ENCODE peak calls at places on chromosomes 7 and 10, in ten cellular contexts. I is HepG2, F is IMR-90, D is cardiac muscle cell, O is Peyer's patch, E is Panc1, H is H1, Z is tibial artery, U is ovary, K is GM23338. B is an unnamed sample. For H3K36me3, the result is how much of the 10 kb centered on the place peaks cover.

GRCh38 chr10:127853868-127854768 is 38.6 kb downstream of the CLRN3 start:
- DNase-seq in I (peak), F (peak), D (peak), O (peak), E (peak), H (peak), Z (no peak), U (peak), K (peak), B (peak)

GRCh38 chr7:96495751-96496216 is 173.9 kb upstream of the SLC25A13 start:
- DNase-seq in I (no peak), F (no peak), D (no peak), O (no peak), E (no peak), H (no peak), Z (no peak), U (no peak), K (peak), B (no peak)

GRCh38 chr10:77774940-77775391 is 137.4 kb upstream of the KCNMA1 start:
- DNase-seq in I (peak), F (peak), D (no peak), O (no peak), E (no peak), H (peak), Z (no peak), U (no peak), K (no peak), B (peak)

GRCh38 chr7:11341285-11341944 is 367.7 kb downstream of the PHF14 start:
- DNase-seq in I (no peak), F (no peak), D (peak), O (no peak), E (no peak), H (no peak), Z (no peak), U (no peak), K (peak), B (no peak)

GRCh38 chr10:110388682-110389052 is 83.9 kb upstream of the SMNDC1 start:
- DNase-seq in I (no peak), F (no peak), D (no peak), O (peak), E (no peak), H (no peak), Z (no peak), U (no peak), K (peak), B (no peak)

GRCh38 chr7:139035588-139036353 is at the start of gene ZC3HAV1L:
- DNase-seq in I (peak), F (peak), D (peak), O (peak), E (no peak), H (peak), Z (peak), U (peak), K (peak), B (peak)

GRCh38 chr7:21912305-21912704 is 33.4 kb downstream of the CDCA7L start:
- DNase-seq in I (no peak), F (peak), D (peak), O (no peak), E (no peak), H (no peak), Z (no peak), U (peak), K (no peak), B (no peak)

GRCh38 chr7:7595451-7595850 is 28.8 kb downstream of the MIOS start:
- DNase-seq in I (peak), F (peak), D (peak), O (no peak), E (peak), H (no peak), Z (no peak), U (no peak), K (no peak), B (no peak)

GRCh38 chr7:80183900-80184685 is 49.5 kb downstream of the GNAI1 start:
- DNase-seq in I (no peak), F (no peak), D (no peak), O (no peak), E (no peak), H (no peak), Z (no peak), U (no peak), K (no peak), B (no peak)

GRCh38 chr7:123499211-123499968 is 35.0 kb downstream of the IQUB start:
- DNase-seq in I (no peak), F (no peak), D (peak), O (no peak), E (no peak), H (no peak), Z (no peak), U (no peak), K (no peak), B (no peak)

GRCh38 chr7:131145770-131146169 is 181.9 kb upstream of the MKLN1 start:
- DNase-seq in I (no peak), F (no peak), D (no peak), O (no peak), E (peak), H (no peak), Z (no peak), U (no peak), K (no peak), B (no peak)

GRCh38 chr7:4638781-4639575 is 43.1 kb upstream of the FOXK1 start:
- DNase-seq in I (no peak), F (no peak), D (no peak), O (no peak), E (no peak), H (no peak), Z (no peak), U (no peak), K (no peak), B (no peak)

GRCh38 chr10:23980054-23980453 is 228.9 kb upstream of the KIAA1217 start:
- DNase-seq in I (no peak), F (no peak), D (no peak), O (no peak), E (no peak), H (no peak), Z (no peak), U (no peak), K (no peak), B (no peak)

GRCh38 chr10:113680172-113681111 is 730 bp downstream of the CASP7 start:
- DNase-seq in I (peak), F (peak), D (peak), O (peak), E (peak), H (no peak), Z (peak), U (peak), K (peak), B (peak)

GRCh38 chr7:12831024-12831423 is 143.6 kb downstream of the ARL4A start:
- DNase-seq in I (no peak), F (no peak), D (no peak), O (no peak), E (no peak), H (no peak), Z (no peak), U (no peak), K (no peak), B (no peak)

GRCh38 chr7:69893915-69894314 is 295.6 kb downstream of the AUTS2 start:
- DNase-seq in I (no peak), F (no peak), D (peak), O (no peak), E (no peak), H (no peak), Z (no peak), U (no peak), K (peak), B (no peak)

GRCh38 chr7:69890081-69890369 is 291.8 kb downstream of the AUTS2 start:
- DNase-seq in I (no peak), F (no peak), D (no peak), O (no peak), E (no peak), H (no peak), Z (no peak), U (no peak), K (no peak), B (no peak)

GRCh38 chr7:69892790-69893189 is 294.5 kb downstream of the AUTS2 start:
- DNase-seq in I (no peak), F (no peak), D (no peak), O (no peak), E (no peak), H (no peak), Z (no peak), U (no peak), K (no peak), B (no peak)

GRCh38 chr7:69889338-69890080 is 291.2 kb downstream of the AUTS2 start:
- DNase-seq in I (no peak), F (no peak), D (no peak), O (no peak), E (no peak), H (no peak), Z (no peak), U (no peak), K (no peak), B (no peak)
- TF ChIP-seq CTCF in I (no peak), F (no peak), D (no peak), O (no peak), E (no peak), H (no peak), Z (no peak), U (no peak), K (no peak), B (no peak)

DNA sequence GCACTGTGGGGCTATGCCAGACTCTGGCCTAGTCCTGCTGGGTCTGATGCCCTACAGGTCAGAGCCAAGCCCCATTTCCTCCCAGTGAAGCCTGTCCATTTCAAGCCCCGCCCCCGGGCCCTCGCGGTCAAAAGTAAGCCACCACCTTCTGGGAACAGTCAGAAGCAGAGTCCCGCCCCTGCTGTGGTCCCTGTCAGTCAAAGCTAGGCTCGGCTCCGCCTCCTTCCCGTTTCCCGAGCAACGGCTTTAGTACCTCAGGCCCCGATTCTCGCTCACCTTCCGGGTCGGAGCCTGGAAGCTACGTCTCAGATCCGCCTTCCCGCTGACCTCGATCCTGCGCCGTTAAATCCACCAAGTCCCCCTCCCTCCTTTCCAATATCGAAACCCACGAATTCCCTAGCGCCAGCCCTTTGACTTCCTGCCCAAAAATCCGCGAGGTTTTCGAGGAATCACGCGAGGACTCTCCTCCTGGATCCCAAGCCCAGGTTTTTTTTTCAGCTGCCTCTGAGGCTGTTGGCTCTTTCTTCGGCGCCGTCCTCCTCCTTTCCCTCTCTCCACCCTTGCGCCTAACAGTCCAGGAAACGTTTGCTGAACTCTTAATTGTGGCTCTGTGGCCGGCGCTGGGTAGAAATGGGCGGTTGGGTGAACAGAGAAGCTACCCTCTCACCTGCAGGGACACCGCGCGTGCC is 11.8 kb downstream of the SFXN3 start:
- DNase-seq in I (peak), F (peak), D (peak), O (peak), E (peak), H (peak), Z (peak), U (peak), K (peak), B (peak)
- H3K4me3 ChIP-seq in I (peak), F (peak), D (peak), O (peak), E (peak), H (peak), Z (peak), U (peak), K (peak), B (peak)

DNA sequence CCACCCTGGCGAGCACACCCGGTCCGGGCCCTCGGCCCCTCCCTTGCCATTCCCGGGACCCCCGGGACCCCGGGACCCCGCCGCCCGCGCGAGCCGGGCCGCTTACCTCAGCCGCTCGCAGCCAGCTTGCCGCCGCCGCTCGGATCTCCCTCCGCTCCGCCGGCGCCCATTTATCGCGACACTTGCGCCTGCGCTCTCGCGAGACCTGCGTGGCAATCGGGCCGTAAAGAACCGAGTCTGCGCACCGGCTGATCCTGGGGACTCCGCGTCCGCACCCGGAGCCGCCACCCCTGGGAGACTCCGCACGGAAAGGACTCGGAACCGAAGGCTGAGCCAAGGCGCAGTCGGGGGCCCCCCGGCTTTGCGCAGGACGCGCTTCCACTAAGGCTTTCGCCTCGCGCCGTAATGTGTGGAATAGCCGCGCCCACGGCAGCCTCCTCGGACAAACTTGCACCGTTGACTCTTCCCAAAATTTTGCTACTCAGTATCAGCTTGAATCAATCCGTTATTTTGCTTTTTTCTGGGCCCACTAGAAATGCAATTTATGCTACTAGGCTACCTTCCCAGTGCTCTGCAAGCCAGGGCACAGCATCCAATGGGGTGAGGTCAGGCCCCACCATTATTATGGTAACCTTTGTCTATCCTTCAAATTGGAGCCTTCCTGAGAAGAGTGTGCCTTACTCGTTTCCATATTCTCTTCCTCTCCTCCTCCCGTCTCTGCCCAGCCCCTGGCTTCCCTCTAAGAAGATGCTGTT is at the start of gene MAD1L1:
- DNase-seq in I (peak), F (peak), D (peak), O (peak), E (peak), H (peak), Z (peak), U (peak), K (peak), B (peak)
- H3K36me3 ChIP-seq in I (under half), F (under half), D (under half), O (under half), E (under half), H (under half), Z (under half), U (under half), K (under half), B (under half)

DNA sequence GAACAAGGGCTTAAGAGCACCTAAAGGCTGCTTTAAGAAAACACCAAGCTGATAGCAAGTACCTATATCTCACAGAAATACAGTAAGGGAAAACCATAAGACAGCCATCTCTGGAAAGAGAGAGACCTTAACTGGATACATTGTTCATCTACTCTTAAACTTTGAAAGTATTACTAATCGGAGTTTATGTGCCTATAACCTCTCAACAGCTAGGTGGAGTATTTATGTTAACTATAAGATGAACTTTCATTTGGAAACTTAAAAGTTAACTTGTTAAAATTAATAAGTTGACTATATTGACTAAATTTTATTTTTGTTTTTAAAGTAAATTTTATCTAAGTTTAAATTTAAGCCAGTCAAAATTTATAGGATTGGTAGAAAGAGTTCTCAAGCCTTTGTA is 90.6 kb downstream of the USP6NL start:
- DNase-seq in I (no peak), F (no peak), D (no peak), O (no peak), E (no peak), H (no peak), Z (no peak), U (no peak), K (no peak), B (no peak)
- TF ChIP-seq CTCF in I (no peak), F (no peak), D (no peak), O (no peak), E (no peak), H (no peak), Z (no peak), U (no peak), K (no peak), B (no peak)

DNA sequence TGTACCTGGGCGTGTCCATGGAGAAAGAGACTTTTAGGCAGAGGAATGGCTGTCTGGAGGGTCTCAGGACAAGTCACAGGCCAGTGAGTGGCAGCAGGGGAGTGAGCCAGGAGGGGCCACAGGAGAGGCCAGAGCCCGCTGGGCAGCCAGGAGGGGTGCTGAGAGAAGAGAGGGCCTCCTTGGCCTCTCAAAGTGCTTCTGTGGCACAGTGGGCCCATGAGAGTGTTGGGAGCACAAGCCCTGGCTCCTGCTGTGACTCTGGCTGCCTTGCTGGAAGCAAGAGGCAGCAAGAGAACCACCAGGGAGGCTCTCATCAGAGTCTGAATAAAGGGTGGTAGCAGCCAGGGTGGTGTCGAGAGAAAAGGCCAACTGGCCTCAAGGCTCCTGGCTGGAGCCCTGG is 91.2 kb downstream of the VOPP1 start:
- DNase-seq in I (no peak), F (no peak), D (no peak), O (no peak), E (no peak), H (peak), Z (no peak), U (no peak), K (no peak), B (peak)
- H3K4me3 ChIP-seq in I (no peak), F (no peak), D (no peak), O (no peak), E (no peak), H (no peak), Z (no peak), U (no peak), K (no peak), B (no peak)

GRCh38 chr10:32033171-32033570 is 23.1 kb downstream of the KIF5B start:
- DNase-seq in I (no peak), F (no peak), D (no peak), O (no peak), E (no peak), H (no peak), Z (no peak), U (no peak), K (peak), B (no peak)

GRCh38 chr10:32031920-32032319 is 24.3 kb downstream of the KIF5B start:
- DNase-seq in I (no peak), F (no peak), D (no peak), O (no peak), E (no peak), H (no peak), Z (no peak), U (no peak), K (no peak), B (no peak)

GRCh38 chr10:32038777-32039176 is 17.4 kb downstream of the KIF5B start:
- DNase-seq in I (no peak), F (peak), D (no peak), O (no peak), E (no peak), H (no peak), Z (no peak), U (no peak), K (peak), B (no peak)

GRCh38 chr10:32036922-32037321 is 19.3 kb downstream of the KIF5B start:
- DNase-seq in I (no peak), F (no peak), D (no peak), O (no peak), E (no peak), H (no peak), Z (no peak), U (no peak), K (no peak), B (no peak)

GRCh38 chr10:32035038-32035437 is 21.2 kb downstream of the KIF5B start:
- DNase-seq in I (no peak), F (no peak), D (no peak), O (no peak), E (no peak), H (no peak), Z (no peak), U (no peak), K (no peak), B (no peak)
- H3K36me3 ChIP-seq in I (half or more), F (under half), D (half or more), O (under half), E (half or more), H (under half), Z (half or more), U (under half), K (half or more), B (half or more)

GRCh38 chr7:135151162-135151932 is 3.5 kb downstream of the TMEM140 start:
- DNase-seq in I (no peak), F (no peak), D (no peak), O (no peak), E (no peak), H (no peak), Z (no peak), U (no peak), K (no peak), B (no peak)

GRCh38 chr7:135143874-135144668 is 3.8 kb upstream of the TMEM140 start:
- DNase-seq in I (no peak), F (no peak), D (peak), O (no peak), E (no peak), H (no peak), Z (no peak), U (no peak), K (no peak), B (no peak)

GRCh38 chr7:135150072-135150782 is 2.4 kb downstream of the TMEM140 start:
- DNase-seq in I (no peak), F (no peak), D (no peak), O (no peak), E (no peak), H (no peak), Z (no peak), U (no peak), K (no peak), B (no peak)

GRCh38 chr7:135147341-135147898 is 452 bp upstream of the TMEM140 start:
- DNase-seq in I (no peak), F (peak), D (peak), O (no peak), E (peak), H (no peak), Z (no peak), U (no peak), K (no peak), B (no peak)

GRCh38 chr7:135147899-135148721 is at the start of gene TMEM140:
- DNase-seq in I (peak), F (peak), D (peak), O (no peak), E (peak), H (no peak), Z (no peak), U (no peak), K (no peak), B (no peak)
- TF ChIP-seq CTCF in I (no peak), F (no peak), D (no peak), O (peak), E (no peak), H (no peak), Z (no peak), U (no peak), K (no peak), B (no peak)

DNA sequence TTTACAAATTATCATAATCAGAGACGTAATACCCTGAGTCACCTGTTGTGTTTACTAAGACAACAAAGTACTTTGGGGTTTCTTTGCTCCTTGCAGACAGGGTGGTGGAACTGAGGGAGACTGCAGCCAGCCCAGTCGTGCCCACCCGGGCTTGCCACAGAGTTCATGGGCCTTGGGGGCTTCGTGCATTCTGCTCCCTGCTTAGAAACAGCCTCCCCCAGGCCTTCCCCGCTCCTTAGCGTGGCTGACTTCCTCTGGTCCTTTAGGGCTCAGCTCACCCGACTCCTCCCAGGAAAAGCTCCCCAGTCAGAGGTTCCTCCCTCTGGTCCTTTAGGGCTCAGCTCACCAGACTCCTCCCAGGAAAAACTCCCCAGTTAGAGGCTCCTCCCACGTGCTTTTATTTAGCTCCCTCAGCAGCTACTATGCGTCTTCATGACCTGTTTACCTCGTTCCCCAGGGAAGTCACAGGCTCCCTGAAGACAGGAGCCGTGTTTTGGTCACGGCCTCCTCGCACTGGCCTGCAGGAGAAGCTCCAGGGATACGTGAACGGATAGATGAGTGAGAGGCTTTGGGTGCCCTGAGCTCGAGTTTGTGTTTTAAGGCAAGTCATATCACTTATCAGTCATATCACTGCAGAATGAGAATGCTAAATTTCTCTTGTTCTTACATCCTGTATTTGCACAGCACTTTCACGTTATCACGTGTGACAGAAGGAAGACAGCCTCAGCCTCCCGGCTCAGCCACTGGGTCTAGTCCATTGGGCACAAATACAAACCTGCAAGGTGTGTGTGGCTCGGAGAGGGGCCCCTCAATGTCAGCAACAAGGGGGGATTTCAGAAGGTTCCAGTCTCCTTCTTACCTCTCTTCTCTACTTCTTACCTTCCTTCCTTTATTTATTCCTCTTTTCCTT is 52.7 kb upstream of the VIPR2 start:
- DNase-seq in I (no peak), F (no peak), D (no peak), O (no peak), E (no peak), H (no peak), Z (no peak), U (no peak), K (peak), B (no peak)
- H3K4me3 ChIP-seq in I (no peak), F (no peak), D (no peak), O (no peak), E (no peak), H (no peak), Z (no peak), U (no peak), K (no peak), B (no peak)